ENCODE peak calls at places on chromosomes 7 and 10, in five cellular contexts. One of them, this sample, is unnamed.
A peak's percentile ranks its signal among the peaks of the same experiment; 100 is the strongest.

GRCh38 chr10:60878224-60878623 is 65.8 kb downstream of the RHOBTB1 start:
- DNase-seq in coronary artery: no peak
- DNase-seq in astrocyte: no peak
- DNase-seq in left lung: no peak
- DNase-seq in A549: no peak
- DNase-seq in this sample: no peak

GRCh38 chr7:74029991-74030415 is 2.0 kb downstream of the ELN start:
- DNase-seq in coronary artery: peak; percentile 81
- DNase-seq in astrocyte: no peak
- DNase-seq in left lung: no peak
- DNase-seq in A549: no peak
- DNase-seq in this sample: no peak

GRCh38 chr10:3485287-3485686 is 299.7 kb downstream of the KLF6 start:
- DNase-seq in coronary artery: no peak
- DNase-seq in astrocyte: no peak
- DNase-seq in left lung: no peak
- DNase-seq in A549: no peak
- DNase-seq in this sample: peak; percentile 63

GRCh38 chr7:157431173-157431950 is 94.6 kb downstream of the DNAJB6 start:
- DNase-seq in coronary artery: no peak
- DNase-seq in astrocyte: no peak
- DNase-seq in left lung: no peak
- DNase-seq in A549: no peak
- DNase-seq in this sample: no peak

GRCh38 chr7:77416621-77417371 is 647 bp upstream of the GSAP start:
- DNase-seq in coronary artery: no peak
- DNase-seq in astrocyte: no peak
- DNase-seq in left lung: no peak
- DNase-seq in A549: peak; percentile 59
- DNase-seq in this sample: no peak

GRCh38 chr7:99404235-99404976 is 4.0 kb downstream of the PDAP1 start:
- DNase-seq in coronary artery: no peak
- DNase-seq in astrocyte: peak; percentile 16
- DNase-seq in left lung: no peak
- DNase-seq in A549: no peak
- DNase-seq in this sample: no peak

GRCh38 chr7:15781944-15782343 is 95.5 kb upstream of the MEOX2 start:
- DNase-seq in coronary artery: no peak
- DNase-seq in astrocyte: no peak
- DNase-seq in left lung: no peak
- DNase-seq in A549: no peak
- DNase-seq in this sample: no peak

GRCh38 chr7:78095549-78095948 is 297.0 kb downstream of the PHTF2 start:
- DNase-seq in coronary artery: no peak
- DNase-seq in astrocyte: peak; percentile 86
- DNase-seq in left lung: no peak
- DNase-seq in A549: no peak
- DNase-seq in this sample: no peak

GRCh38 chr10:122308487-122309141 is 37.5 kb downstream of the BTBD16 start:
- DNase-seq in coronary artery: no peak
- DNase-seq in astrocyte: no peak
- DNase-seq in left lung: no peak
- DNase-seq in A549: peak; percentile 51
- DNase-seq in this sample: no peak

GRCh38 chr10:230758-231157 is 95.5 kb downstream of the ZMYND11 start:
- DNase-seq in coronary artery: no peak
- DNase-seq in astrocyte: no peak
- DNase-seq in left lung: no peak
- DNase-seq in A549: peak; percentile 37
- DNase-seq in this sample: no peak

GRCh38 chr7:21142081-21142480 is 285.8 kb upstream of the SP4 start:
- DNase-seq in coronary artery: no peak
- DNase-seq in astrocyte: no peak
- DNase-seq in left lung: no peak
- DNase-seq in A549: peak; percentile 4
- DNase-seq in this sample: no peak

GRCh38 chr7:151607464-151607867 is 87.8 kb upstream of the RHEB start:
- DNase-seq in coronary artery: no peak
- DNase-seq in astrocyte: peak; percentile 51
- DNase-seq in left lung: no peak
- DNase-seq in A549: no peak
- DNase-seq in this sample: no peak

GRCh38 chr10:22379059-22379458 is 33.8 kb downstream of the SPAG6 start:
- DNase-seq in coronary artery: no peak
- DNase-seq in astrocyte: no peak
- DNase-seq in left lung: no peak
- DNase-seq in A549: no peak
- DNase-seq in this sample: no peak

GRCh38 chr7:82527831-82528230 is 84.3 kb upstream of the CACNA2D1 start:
- DNase-seq in coronary artery: no peak
- DNase-seq in astrocyte: peak; percentile 46
- DNase-seq in left lung: no peak
- DNase-seq in A549: no peak
- DNase-seq in this sample: no peak

GRCh38 chr10:13206546-13207443 is 27.4 kb downstream of the UCMA start:
- DNase-seq in coronary artery: no peak
- DNase-seq in astrocyte: peak; percentile 24
- DNase-seq in left lung: no peak
- DNase-seq in A549: peak; percentile 47
- DNase-seq in this sample: no peak

GRCh38 chr7:7565746-7566650 is 686 bp upstream of the MIOS start:
- DNase-seq in coronary artery: no peak
- DNase-seq in astrocyte: peak; percentile 3
- DNase-seq in left lung: peak; percentile 40
- DNase-seq in A549: no peak
- DNase-seq in this sample: no peak

GRCh38 chr10:101536800-101537199 is 51.3 kb downstream of the POLL start:
- DNase-seq in coronary artery: no peak
- DNase-seq in astrocyte: no peak
- DNase-seq in left lung: no peak
- DNase-seq in A549: peak; percentile 58
- DNase-seq in this sample: no peak

GRCh38 chr10:96025566-96025965 is 17.8 kb upstream of the CCNJ start:
- DNase-seq in coronary artery: no peak
- DNase-seq in astrocyte: no peak
- DNase-seq in left lung: no peak
- DNase-seq in A549: peak; percentile 46
- DNase-seq in this sample: no peak

GRCh38 chr7:50261593-50261992 is 42.9 kb upstream of the IKZF1 start:
- DNase-seq in coronary artery: no peak
- DNase-seq in astrocyte: no peak
- DNase-seq in left lung: no peak
- DNase-seq in A549: no peak
- DNase-seq in this sample: no peak

GRCh38 chr7:132422502-132423101 is 153.7 kb downstream of the PLXNA4 start:
- DNase-seq in coronary artery: no peak
- DNase-seq in astrocyte: peak; percentile 61
- DNase-seq in left lung: no peak
- DNase-seq in A549: no peak
- DNase-seq in this sample: no peak

GRCh38 chr10:17041626-17042520 is 87.7 kb downstream of the CUBN start:
- DNase-seq in coronary artery: no peak
- DNase-seq in astrocyte: peak; percentile 17
- DNase-seq in left lung: no peak
- DNase-seq in A549: no peak
- DNase-seq in this sample: no peak

GRCh38 chr7:84013616-84014240 is 180.9 kb downstream of the SEMA3A start:
- DNase-seq in coronary artery: no peak
- DNase-seq in astrocyte: no peak
- DNase-seq in left lung: no peak
- DNase-seq in A549: no peak
- DNase-seq in this sample: no peak

GRCh38 chr10:113854757-113855626 is 531 bp downstream of the NHLRC2 start:
- DNase-seq in coronary artery: peak; percentile 71
- DNase-seq in astrocyte: peak; percentile 39
- DNase-seq in left lung: peak; percentile 58
- DNase-seq in A549: peak; percentile 62
- DNase-seq in this sample: peak; percentile 60
- TF ChIP-seq CTCF in coronary artery: no peak
- TF ChIP-seq CTCF in astrocyte: no peak
- TF ChIP-seq CTCF in left lung: no peak
- TF ChIP-seq CTCF in A549: no peak
- TF ChIP-seq CTCF in this sample: peak; percentile 19

GRCh38 chr10:105800626-105801025 is 1159.5 kb downstream of the SORCS3 start:
- DNase-seq in coronary artery: no peak
- DNase-seq in astrocyte: peak; percentile 22
- DNase-seq in left lung: no peak
- DNase-seq in A549: no peak
- DNase-seq in this sample: no peak
- TF ChIP-seq CTCF in coronary artery: no peak
- TF ChIP-seq CTCF in astrocyte: no peak
- TF ChIP-seq CTCF in left lung: no peak
- TF ChIP-seq CTCF in A549: no peak
- TF ChIP-seq CTCF in this sample: no peak

GRCh38 chr10:26445411-26446031 is 7.4 kb downstream of the APBB1IP start:
- DNase-seq in coronary artery: no peak
- DNase-seq in astrocyte: no peak
- DNase-seq in left lung: no peak
- DNase-seq in A549: no peak
- DNase-seq in this sample: no peak
- TF ChIP-seq CTCF in coronary artery: no peak
- TF ChIP-seq CTCF in astrocyte: no peak
- TF ChIP-seq CTCF in left lung: no peak
- TF ChIP-seq CTCF in A549: no peak
- TF ChIP-seq CTCF in this sample: peak; percentile 19

GRCh38 chr10:26269754-26270153 is 53.2 kb downstream of the GAD2 start:
- DNase-seq in coronary artery: no peak
- DNase-seq in astrocyte: peak; percentile 18
- DNase-seq in left lung: no peak
- DNase-seq in A549: peak; percentile 65
- DNase-seq in this sample: no peak
- TF ChIP-seq CTCF in coronary artery: no peak
- TF ChIP-seq CTCF in astrocyte: peak; percentile 33
- TF ChIP-seq CTCF in left lung: no peak
- TF ChIP-seq CTCF in A549: peak; percentile 55
- TF ChIP-seq CTCF in this sample: no peak

GRCh38 chr10:43203491-43204393 is 63.1 kb downstream of the RASGEF1A start:
- DNase-seq in coronary artery: no peak
- DNase-seq in astrocyte: no peak
- DNase-seq in left lung: no peak
- DNase-seq in A549: peak; percentile 43
- DNase-seq in this sample: peak; percentile 54

GRCh38 chr10:43204394-43204942 is 62.4 kb downstream of the RASGEF1A start:
- DNase-seq in coronary artery: peak; percentile 67
- DNase-seq in astrocyte: no peak
- DNase-seq in left lung: no peak
- DNase-seq in A549: no peak
- DNase-seq in this sample: peak; percentile 44

GRCh38 chr10:43205681-43206390 is 61.0 kb downstream of the RASGEF1A start:
- DNase-seq in coronary artery: peak; percentile 70
- DNase-seq in astrocyte: no peak
- DNase-seq in left lung: peak; percentile 28
- DNase-seq in A549: no peak
- DNase-seq in this sample: peak; percentile 45

GRCh38 chr10:43206391-43207235 is 60.3 kb downstream of the RASGEF1A start:
- DNase-seq in coronary artery: peak; percentile 71
- DNase-seq in astrocyte: no peak
- DNase-seq in left lung: peak; percentile 24
- DNase-seq in A549: no peak
- DNase-seq in this sample: no peak

GRCh38 chr10:43204943-43205671 is 61.8 kb downstream of the RASGEF1A start:
- DNase-seq in coronary artery: no peak
- DNase-seq in astrocyte: peak; percentile 25
- DNase-seq in left lung: peak; percentile 45
- DNase-seq in A549: peak; percentile 81
- DNase-seq in this sample: peak; percentile 56
- TF ChIP-seq CTCF in coronary artery: peak; percentile 18
- TF ChIP-seq CTCF in astrocyte: peak; percentile 46
- TF ChIP-seq CTCF in left lung: peak; percentile 58
- TF ChIP-seq CTCF in A549: peak; percentile 83
- TF ChIP-seq CTCF in this sample: peak; percentile 85

DNA sequence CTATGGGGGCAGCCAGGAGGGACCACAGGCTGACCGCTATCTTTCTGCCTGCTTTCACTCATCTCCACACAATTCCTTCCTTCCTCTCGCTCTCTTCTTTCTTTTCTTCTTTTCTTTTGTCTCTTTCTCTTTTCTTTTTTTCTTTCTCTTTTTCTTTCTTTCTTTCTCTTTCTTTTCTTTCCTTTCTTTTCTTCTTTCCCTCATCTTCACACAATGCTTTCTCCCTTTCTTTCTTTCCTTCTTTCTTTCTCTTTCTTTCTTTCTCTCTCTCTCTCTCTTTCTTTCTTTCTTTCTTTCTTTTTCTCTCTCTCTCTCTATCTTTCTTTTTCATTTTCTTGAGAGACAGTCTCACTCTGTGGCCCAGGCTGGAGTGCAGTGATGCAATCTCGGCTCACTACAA is 6.8 kb upstream of the MUC12 start:
- DNase-seq in coronary artery: no peak
- DNase-seq in astrocyte: no peak
- DNase-seq in left lung: no peak
- DNase-seq in A549: no peak
- DNase-seq in this sample: no peak
- TF ChIP-seq CTCF in coronary artery: no peak
- TF ChIP-seq CTCF in astrocyte: no peak
- TF ChIP-seq CTCF in left lung: no peak
- TF ChIP-seq CTCF in A549: no peak
- TF ChIP-seq CTCF in this sample: peak; percentile 19